ENCODE peak calls at places on chromosomes 11 and 22, in seven cellular contexts. G is adipocyte, E is neural crest cell, F is mucosa of gallbladder, T is NCI-H1417, V is LHCN-M2, M is H9. N is an unnamed sample.

GRCh38 chr11:103947566-103947919 is 88.9 kb upstream of the DDI1 start:
- DNase-seq in G (peak; percentile 81), E (no peak), F (no peak), T (no peak), V (peak; percentile 18), M (no peak), N (no peak)

GRCh38 chr11:46888636-46889035 is 29.7 kb downstream of the LRP4 start:
- DNase-seq in G (no peak), E (no peak), F (no peak), T (no peak), V (no peak), M (no peak), N (no peak)

GRCh38 chr11:122663764-122664163 is 8.2 kb downstream of the UBASH3B start:
- DNase-seq in G (peak; percentile 37), E (no peak), F (no peak), T (no peak), V (peak; percentile 85), M (no peak), N (no peak)

GRCh38 chr11:36394056-36394455 is 98.0 kb downstream of the PRR5L start:
- DNase-seq in G (no peak), E (no peak), F (no peak), T (no peak), V (no peak), M (no peak), N (no peak)

GRCh38 chr22:46240917-46241316 is 9.2 kb downstream of the CDPF1 start:
- DNase-seq in G (no peak), E (no peak), F (no peak), T (no peak), V (no peak), M (no peak), N (no peak)

GRCh38 chr11:65429724-65430405 is 7.3 kb downstream of the NEAT1 start:
- DNase-seq in G (peak; percentile 75), E (no peak), F (peak; percentile 79), T (peak; percentile 52), V (peak; percentile 81), M (no peak), N (no peak)

GRCh38 chr11:45847908-45848316 is 637 bp downstream of the CRY2 start:
- DNase-seq in G (peak; percentile 80), E (peak; percentile 16), F (peak; percentile 26), T (peak; percentile 71), V (peak; percentile 48), M (peak; percentile 59), N (peak; percentile 90)

GRCh38 chr11:27213232-27213660 is 149.8 kb downstream of the CCDC34 start:
- DNase-seq in G (peak; percentile 95), E (no peak), F (no peak), T (no peak), V (peak; percentile 90), M (no peak), N (peak; percentile 92)

GRCh38 chr22:37333724-37334460 is 51.6 kb downstream of the CYTH4 start:
- DNase-seq in G (no peak), E (no peak), F (no peak), T (no peak), V (no peak), M (no peak), N (no peak)

GRCh38 chr11:95065336-95065735 is 1.4 kb upstream of the SRSF8 start:
- DNase-seq in G (no peak), E (no peak), F (no peak), T (peak; percentile 71), V (no peak), M (no peak), N (no peak)

GRCh38 chr11:30786392-30787120 is 200.4 kb upstream of the MPPED2 start:
- DNase-seq in G (no peak), E (no peak), F (no peak), T (no peak), V (peak; percentile 64), M (no peak), N (no peak)

GRCh38 chr11:95549276-95549675 is 240.3 kb downstream of the FAM76B start:
- DNase-seq in G (no peak), E (no peak), F (no peak), T (no peak), V (no peak), M (no peak), N (no peak)

GRCh38 chr22:36015806-36016519 is 12.7 kb downstream of the RBFOX2 start:
- DNase-seq in G (no peak), E (no peak), F (no peak), T (no peak), V (no peak), M (no peak), N (no peak)

GRCh38 chr22:36386900-36387663 is 685 bp downstream of the MYH9 start:
- DNase-seq in G (peak; percentile 66), E (no peak), F (peak; percentile 67), T (peak; percentile 22), V (peak; percentile 50), M (no peak), N (no peak)

GRCh38 chr22:38230108-38230825 is 28.5 kb downstream of the MAFF start:
- DNase-seq in G (peak; percentile 40), E (no peak), F (peak; percentile 69), T (no peak), V (peak; percentile 43), M (peak; percentile 70), N (peak; percentile 78)

GRCh38 chr11:35404397-35404775 is 15.0 kb downstream of the SLC1A2 start:
- DNase-seq in G (peak; percentile 38), E (peak; percentile 48), F (peak; percentile 38), T (peak; percentile 19), V (peak; percentile 68), M (peak; percentile 79), N (peak; percentile 95)

GRCh38 chr11:86365566-86365965 is 9.1 kb upstream of the CCDC81 start:
- DNase-seq in G (peak; percentile 62), E (no peak), F (no peak), T (no peak), V (no peak), M (no peak), N (no peak)

GRCh38 chr11:117822031-117822521 is 2.5 kb downstream of the FXYD2 start:
- DNase-seq in G (peak; percentile 21), E (peak; percentile 43), F (peak; percentile 75), T (peak; percentile 71), V (no peak), M (peak; percentile 65), N (peak; percentile 49)

GRCh38 chr11:112715091-112715490 is 246.1 kb upstream of the NCAM1 start:
- DNase-seq in G (no peak), E (no peak), F (no peak), T (no peak), V (no peak), M (no peak), N (no peak)

GRCh38 chr11:129209891-129210830 is 18.0 kb upstream of the ARHGAP32 start:
- DNase-seq in G (no peak), E (no peak), F (no peak), T (no peak), V (peak; percentile 18), M (no peak), N (no peak)